ENCODE peak calls at places on chromosomes 2 and 18, in five cellular contexts. D, G, N, K and H are unnamed samples.
A peak's percentile ranks its signal among the peaks of the same experiment; 100 is the strongest.

GRCh38 chr2:46801731-46802664 is 113.6 kb downstream of the MCFD2 start:
- DNase-seq in D (peak; percentile 72), G (no peak), N (no peak), K (peak; percentile 66), H (peak; percentile 58)

GRCh38 chr2:128628996-128629395 is 310.3 kb upstream of the HS6ST1 start:
- DNase-seq in D (no peak), G (no peak), N (no peak), K (no peak), H (no peak)

GRCh38 chr2:27093430-27094352 is 7.1 kb downstream of the KHK start:
- DNase-seq in D (no peak), G (no peak), N (no peak), K (no peak), H (no peak)

GRCh38 chr2:239229545-239230279 is 171.1 kb downstream of the HDAC4 start:
- DNase-seq in D (no peak), G (peak; percentile 32), N (no peak), K (no peak), H (no peak)

GRCh38 chr18:34153711-34154110 is 71.0 kb downstream of the NOL4 start:
- DNase-seq in D (peak; percentile 32), G (peak; percentile 8), N (no peak), K (peak; percentile 26), H (no peak)

GRCh38 chr2:127943186-127943585 is 57.4 kb upstream of the AMMECR1L start:
- DNase-seq in D (peak; percentile 26), G (no peak), N (no peak), K (no peak), H (peak; percentile 13)

GRCh38 chr2:21118302-21118920 is 5.4 kb upstream of the TDRD15 start:
- DNase-seq in D (peak; percentile 26), G (peak; percentile 11), N (peak; percentile 9), K (peak; percentile 6), H (peak; percentile 57)

GRCh38 chr2:211216221-211216620 is 659.8 kb downstream of the CPS1 start:
- DNase-seq in D (no peak), G (no peak), N (no peak), K (no peak), H (peak; percentile 54)

GRCh38 chr18:111292-112014 is 46.9 kb upstream of the USP14 start:
- DNase-seq in D (no peak), G (peak; percentile 39), N (peak; percentile 50), K (peak; percentile 58), H (peak; percentile 80)

GRCh38 chr2:32838418-32838817 is 108.3 kb upstream of the LTBP1 start:
- DNase-seq in D (no peak), G (no peak), N (no peak), K (no peak), H (no peak)

GRCh38 chr2:175167076-175167791 is 769 bp downstream of the ATF2 start:
- DNase-seq in D (peak; percentile 48), G (peak; percentile 44), N (peak; percentile 32), K (peak; percentile 37), H (peak; percentile 39)

GRCh38 chr2:224584111-224584764 is 925 bp downstream of the CUL3 start:
- DNase-seq in D (peak; percentile 40), G (peak; percentile 54), N (peak; percentile 32), K (peak; percentile 38), H (peak; percentile 45)

GRCh38 chr2:41729800-41730364 is 317.9 kb upstream of the PKDCC start:
- DNase-seq in D (no peak), G (no peak), N (no peak), K (no peak), H (no peak)

GRCh38 chr2:24209389-24210105 is 34.7 kb downstream of the FAM228A start:
- DNase-seq in D (no peak), G (no peak), N (no peak), K (no peak), H (no peak)

GRCh38 chr2:2280483-2280882 is 50.6 kb downstream of the MYT1L start:
- DNase-seq in D (no peak), G (no peak), N (no peak), K (no peak), H (no peak)

GRCh38 chr18:27825735-27826477 is 351.0 kb downstream of the CDH2 start:
- DNase-seq in D (no peak), G (no peak), N (no peak), K (no peak), H (no peak)

GRCh38 chr2:129055829-129056228 is 737.2 kb upstream of the HS6ST1 start:
- DNase-seq in D (no peak), G (no peak), N (no peak), K (no peak), H (peak; percentile 33)

GRCh38 chr2:150332378-150332777 is 155.1 kb downstream of the RND3 start:
- DNase-seq in D (no peak), G (no peak), N (no peak), K (no peak), H (peak; percentile 10)

GRCh38 chr2:117726747-117727146 is 87.7 kb upstream of the DDX18 start:
- DNase-seq in D (no peak), G (no peak), N (no peak), K (no peak), H (no peak)

GRCh38 chr18:31574359-31574758 is 17.3 kb upstream of the TTR start:
- DNase-seq in D (no peak), G (no peak), N (no peak), K (no peak), H (no peak)

GRCh38 chr2:204299766-204300165 is 245.5 kb upstream of the PARD3B start:
- DNase-seq in D (no peak), G (no peak), N (no peak), K (peak; percentile 58), H (no peak)

GRCh38 chr18:45249306-45249705 is 366.0 kb upstream of the SLC14A2 start:
- DNase-seq in D (no peak), G (peak; percentile 87), N (no peak), K (peak; percentile 95), H (no peak)

GRCh38 chr2:237968048-237968862 is 1.4 kb downstream of the UBE2F start:
- DNase-seq in D (peak; percentile 79), G (peak; percentile 90), N (peak; percentile 38), K (peak; percentile 82), H (peak; percentile 68)

GRCh38 chr18:57776767-57777166 is 26.3 kb downstream of the ATP8B1 start:
- DNase-seq in D (peak; percentile 91), G (peak; percentile 99), N (no peak), K (peak; percentile 85), H (no peak)

GRCh38 chr18:24322594-24323136 is 75.0 kb downstream of the OSBPL1A start:
- DNase-seq in D (peak; percentile 23), G (no peak), N (no peak), K (peak; percentile 69), H (no peak)

GRCh38 chr18:10928971-10929373 is 220.4 kb downstream of the PIEZO2 start:
- DNase-seq in D (peak; percentile 90), G (peak; percentile 93), N (no peak), K (peak; percentile 51), H (no peak)

GRCh38 chr2:104818249-104818648 is 35.7 kb upstream of the POU3F3 start:
- DNase-seq in D (no peak), G (no peak), N (no peak), K (no peak), H (no peak)

GRCh38 chr2:222238072-222238471 is 60.7 kb downstream of the PAX3 start:
- DNase-seq in D (no peak), G (no peak), N (no peak), K (no peak), H (no peak)

GRCh38 chr18:54828290-54828871 is at the start of gene RAB27B:
- DNase-seq in D (peak; percentile 85), G (peak; percentile 94), N (peak; percentile 23), K (peak; percentile 53), H (peak; percentile 99)

GRCh38 chr2:148207111-148207510 is 186.2 kb downstream of the MBD5 start:
- DNase-seq in D (no peak), G (no peak), N (no peak), K (no peak), H (no peak)

GRCh38 chr2:48343571-48344440 is 186.1 kb upstream of the STON1 start:
- DNase-seq in D (peak; percentile 83), G (peak; percentile 97), N (no peak), K (peak; percentile 61), H (peak; percentile 77)

GRCh38 chr2:43890855-43891254 is 52.1 kb downstream of the ABCG8 start:
- DNase-seq in D (peak; percentile 42), G (peak; percentile 40), N (no peak), K (peak; percentile 19), H (peak; percentile 24)

GRCh38 chr2:69384618-69385081 is 2.4 kb downstream of the GFPT1 start:
- DNase-seq in D (peak; percentile 27), G (peak; percentile 28), N (no peak), K (peak; percentile 21), H (no peak)

GRCh38 chr2:159710601-159711180 is 1.6 kb upstream of the MARCHF7 start:
- DNase-seq in D (no peak), G (peak; percentile 37), N (no peak), K (no peak), H (peak; percentile 21)

GRCh38 chr2:108139521-108139920 is 100.2 kb upstream of the SULT1C3 start:
- DNase-seq in D (peak; percentile 28), G (peak; percentile 15), N (no peak), K (peak; percentile 0), H (peak; percentile 69)

GRCh38 chr2:137943948-137944347 is 20.3 kb upstream of the HNMT start:
- DNase-seq in D (no peak), G (no peak), N (no peak), K (no peak), H (no peak)
- TF ChIP-seq CTCF in D (peak; percentile 6), G (no peak), N (no peak), K (no peak), H (peak; percentile 27)

DNA sequence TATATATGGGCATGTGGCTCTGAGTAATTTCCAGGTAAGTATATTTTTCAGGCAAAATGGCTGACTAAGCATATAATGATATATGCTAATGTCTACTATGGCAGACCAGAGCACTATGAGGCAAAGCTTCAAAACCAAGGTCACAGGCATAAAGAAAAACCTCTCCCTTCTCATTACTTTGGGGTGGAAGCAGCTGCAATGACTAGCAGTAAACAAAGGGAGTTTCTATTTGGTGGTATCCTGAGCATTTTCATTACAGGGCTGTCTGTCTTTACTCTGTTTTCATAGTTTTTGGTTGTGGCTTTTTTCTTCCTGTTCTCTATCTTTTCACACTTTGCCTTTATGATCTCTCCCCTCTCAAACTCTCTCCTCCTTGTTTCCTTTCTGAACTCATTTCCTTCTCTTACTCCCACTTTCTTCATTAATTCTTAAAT is 15.6 kb downstream of the PDE6D start:
- DNase-seq in D (no peak), G (no peak), N (no peak), K (no peak), H (no peak)
- H3K4me3 ChIP-seq in D (no peak overlapping the region), G (no peak overlapping the region), N (no peak overlapping the region), K (no peak overlapping the region), H (no peak overlapping the region)

GRCh38 chr2:102000813-102001766 is 9.3 kb downstream of the IL1R2 start:
- DNase-seq in D (no peak), G (no peak), N (no peak), K (no peak), H (peak; percentile 43)

GRCh38 chr2:101995804-101996203 is 4.0 kb downstream of the IL1R2 start:
- DNase-seq in D (no peak), G (no peak), N (no peak), K (no peak), H (no peak)

GRCh38 chr2:101999122-101999789 is 7.5 kb downstream of the IL1R2 start:
- DNase-seq in D (peak; percentile 53), G (peak; percentile 49), N (no peak), K (no peak), H (peak; percentile 81)

GRCh38 chr2:102000012-102000411 is 8.3 kb downstream of the IL1R2 start:
- DNase-seq in D (no peak), G (no peak), N (no peak), K (no peak), H (no peak)

GRCh38 chr2:101998556-101999121 is 6.9 kb downstream of the IL1R2 start:
- DNase-seq in D (no peak), G (no peak), N (no peak), K (no peak), H (no peak)
- TF ChIP-seq CTCF in D (no peak), G (no peak), N (no peak), K (no peak), H (no peak)

GRCh38 chr2:218271865-218272530 is 1.7 kb downstream of the PNKD start:
- DNase-seq in D (no peak), G (no peak), N (no peak), K (no peak), H (no peak)
- H3K4me3 ChIP-seq in D (peak overlapping the region; percentile 94), G (peak overlapping the region; percentile 68), N (no peak overlapping the region), K (peak overlapping the region; percentile 26), H (peak overlapping the region; percentile 98)